ENCODE peak calls at places on chromosomes 5 and 9, in seven cellular contexts. J, E, N, T, V, M and W are unnamed samples. For H3K4me1, the result is how much of the 10 kb centered on the place peaks cover.

GRCh38 chr5:77637170-77638074 is 1.1 kb downstream of the OTP start:
- DNase-seq in J (no peak), E (no peak), N (no peak), T (no peak), V (no peak), M (no peak), W (no peak)

GRCh38 chr9:126295516-126295915 is 31.1 kb upstream of the MVB12B start:
- DNase-seq in J (no peak), E (no peak), N (no peak), T (no peak), V (no peak), M (no peak), W (no peak)

GRCh38 chr9:82975176-82975575 is 87.8 kb downstream of the RASEF start:
- DNase-seq in J (no peak), E (no peak), N (no peak), T (no peak), V (no peak), M (no peak), W (no peak)

GRCh38 chr5:71482132-71482531 is 26.7 kb downstream of the BDP1 start:
- DNase-seq in J (no peak), E (peak), N (no peak), T (no peak), V (no peak), M (peak), W (no peak)

GRCh38 chr5:90421136-90421535 is 11.6 kb upstream of the CETN3 start:
- DNase-seq in J (peak), E (peak), N (no peak), T (no peak), V (no peak), M (peak), W (no peak)

GRCh38 chr5:170218730-170219129 is 14.1 kb upstream of the C5orf58 start:
- DNase-seq in J (no peak), E (no peak), N (no peak), T (no peak), V (no peak), M (no peak), W (no peak)

GRCh38 chr9:113184509-113184908 is 33.7 kb downstream of the SLC31A2 start:
- DNase-seq in J (no peak), E (no peak), N (no peak), T (no peak), V (no peak), M (peak), W (no peak)

GRCh38 chr5:160463775-160464465 is 42.3 kb downstream of the PTTG1 start:
- DNase-seq in J (no peak), E (no peak), N (no peak), T (no peak), V (peak), M (peak), W (no peak)

GRCh38 chr9:91978739-91979414 is 28.8 kb upstream of the ROR2 start:
- DNase-seq in J (peak), E (peak), N (no peak), T (no peak), V (no peak), M (peak), W (no peak)

GRCh38 chr5:149640350-149640999 is 59.2 kb downstream of the ARHGEF37 start:
- DNase-seq in J (no peak), E (no peak), N (no peak), T (no peak), V (no peak), M (no peak), W (no peak)

GRCh38 chr5:153153086-153153485 is 337.4 kb upstream of the GRIA1 start:
- DNase-seq in J (no peak), E (no peak), N (no peak), T (no peak), V (no peak), M (no peak), W (no peak)

GRCh38 chr9:83959061-83959460 is 21.0 kb downstream of the HNRNPK start:
- DNase-seq in J (no peak), E (peak), N (no peak), T (no peak), V (no peak), M (peak), W (no peak)

GRCh38 chr9:90801507-90802289 is at the start of gene SYK:
- DNase-seq in J (peak), E (no peak), N (no peak), T (peak), V (peak), M (no peak), W (peak)

GRCh38 chr5:77172713-77173328 is 37.7 kb upstream of the PDE8B start:
- DNase-seq in J (no peak), E (peak), N (no peak), T (no peak), V (no peak), M (no peak), W (no peak)

GRCh38 chr5:171850354-171850947 is 64.8 kb downstream of the SMIM23 start:
- DNase-seq in J (no peak), E (peak), N (no peak), T (no peak), V (no peak), M (no peak), W (no peak)

GRCh38 chr9:89532478-89532877 is 34.6 kb upstream of the SEMA4D start:
- DNase-seq in J (peak), E (no peak), N (peak), T (no peak), V (no peak), M (no peak), W (no peak)

GRCh38 chr5:119655081-119655480 is 25.7 kb downstream of the FAM170A start:
- DNase-seq in J (no peak), E (no peak), N (no peak), T (no peak), V (no peak), M (no peak), W (no peak)

GRCh38 chr5:152542741-152543140 is 137.7 kb upstream of the NMUR2 start:
- DNase-seq in J (no peak), E (no peak), N (no peak), T (no peak), V (no peak), M (no peak), W (no peak)

GRCh38 chr5:112310746-112311145 is 108.3 kb downstream of the EPB41L4A start:
- DNase-seq in J (no peak), E (no peak), N (no peak), T (no peak), V (no peak), M (no peak), W (no peak)

GRCh38 chr5:170056561-170057267 is 49.0 kb upstream of the FOXI1 start:
- DNase-seq in J (no peak), E (no peak), N (peak), T (no peak), V (no peak), M (no peak), W (no peak)

GRCh38 chr5:93164690-93165089 is 416.3 kb downstream of the NR2F1-AS1 start:
- DNase-seq in J (no peak), E (peak), N (no peak), T (no peak), V (no peak), M (peak), W (no peak)

GRCh38 chr5:116881921-116882531 is 307.4 kb upstream of the SEMA6A start:
- DNase-seq in J (no peak), E (no peak), N (no peak), T (no peak), V (no peak), M (no peak), W (no peak)

GRCh38 chr5:1885777-1886633 is 3.3 kb upstream of the IRX4 start:
- DNase-seq in J (no peak), E (no peak), N (no peak), T (peak), V (no peak), M (no peak), W (no peak)

GRCh38 chr9:31185831-31186230 is 1198.6 kb upstream of the ACO1 start:
- DNase-seq in J (no peak), E (no peak), N (no peak), T (no peak), V (no peak), M (peak), W (no peak)

GRCh38 chr9:125996671-125997509 is 249.7 kb downstream of the PBX3 start:
- DNase-seq in J (no peak), E (no peak), N (no peak), T (peak), V (no peak), M (no peak), W (no peak)

GRCh38 chr9:95053611-95054440 is 263.7 kb downstream of the FANCC start:
- DNase-seq in J (no peak), E (no peak), N (no peak), T (no peak), V (no peak), M (peak), W (no peak)

GRCh38 chr5:55645304-55645703 is 66.8 kb downstream of the SLC38A9 start:
- DNase-seq in J (no peak), E (peak), N (no peak), T (no peak), V (no peak), M (peak), W (no peak)

GRCh38 chr5:174371600-174372094 is 326.1 kb downstream of the NSG2 start:
- DNase-seq in J (no peak), E (peak), N (no peak), T (no peak), V (no peak), M (no peak), W (no peak)

GRCh38 chr9:35519697-35520403 is 29.9 kb downstream of the RUSC2 start:
- DNase-seq in J (no peak), E (no peak), N (no peak), T (no peak), V (no peak), M (no peak), W (peak)

GRCh38 chr5:64637837-64638443 is 52.4 kb upstream of the SHISAL2B start:
- DNase-seq in J (no peak), E (peak), N (no peak), T (no peak), V (no peak), M (no peak), W (no peak)

GRCh38 chr9:70420267-70421019 is 6.0 kb upstream of the KLF9 start:
- DNase-seq in J (peak), E (peak), N (peak), T (peak), V (peak), M (peak), W (peak)

GRCh38 chr5:180138214-180138975 is 66.8 kb upstream of the RNF130 start:
- DNase-seq in J (no peak), E (no peak), N (peak), T (peak), V (no peak), M (no peak), W (peak)

GRCh38 chr5:9658726-9659125 is 28.6 kb upstream of the TAS2R1 start:
- DNase-seq in J (no peak), E (no peak), N (no peak), T (no peak), V (no peak), M (peak), W (no peak)

GRCh38 chr9:73371801-73372200 is 220.1 kb downstream of the ANXA1 start:
- DNase-seq in J (no peak), E (no peak), N (no peak), T (no peak), V (no peak), M (no peak), W (no peak)

GRCh38 chr5:62718368-62718767 is 139.7 kb downstream of the LRRC70 start:
- DNase-seq in J (no peak), E (peak), N (no peak), T (no peak), V (no peak), M (no peak), W (no peak)

GRCh38 chr9:121574771-121575519 is 75.3 kb upstream of the GGTA1 start:
- DNase-seq in J (no peak), E (no peak), N (no peak), T (peak), V (no peak), M (no peak), W (no peak)

GRCh38 chr9:120909904-120910303 is 16.7 kb downstream of the TRAF1 start:
- DNase-seq in J (no peak), E (no peak), N (no peak), T (no peak), V (no peak), M (no peak), W (peak)

GRCh38 chr9:126482361-126483044 is 131.2 kb upstream of the LMX1B start:
- DNase-seq in J (no peak), E (no peak), N (no peak), T (peak), V (no peak), M (peak), W (no peak)

DNA sequence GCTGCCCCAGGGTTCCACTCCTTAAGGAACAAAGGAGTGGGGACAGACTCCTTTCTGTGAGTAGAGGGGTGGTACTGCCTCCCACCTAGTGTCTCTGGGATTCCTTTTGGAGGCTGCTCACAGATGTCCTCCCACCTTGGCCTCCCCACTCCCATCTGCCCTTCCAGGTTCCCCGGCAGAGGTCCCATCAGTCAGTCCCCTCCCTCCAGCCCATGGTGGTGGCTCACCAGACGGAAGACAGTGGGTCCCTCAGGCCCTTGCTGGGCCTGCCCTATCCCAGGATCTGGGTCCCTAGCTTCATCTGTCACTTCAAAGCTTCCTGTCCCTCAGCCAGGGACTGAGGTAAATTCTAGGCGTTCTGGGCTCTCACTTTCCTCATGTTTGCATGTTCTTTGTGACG is 35.6 kb upstream of the NEK6 start:
- DNase-seq in J (no peak), E (no peak), N (no peak), T (peak), V (no peak), M (no peak), W (no peak)
- H3K4me1 ChIP-seq in J (half or more), E (under half), N (under half), T (under half), V (under half), M (under half), W (under half)

GRCh38 chr9:100170085-100170484 is 71.0 kb downstream of the INVS start:
- DNase-seq in J (no peak), E (no peak), N (no peak), T (no peak), V (no peak), M (peak), W (no peak)

GRCh38 chr9:100170556-100170955 is 71.5 kb downstream of the INVS start:
- DNase-seq in J (no peak), E (no peak), N (no peak), T (no peak), V (no peak), M (peak), W (no peak)

GRCh38 chr9:100167176-100167575 is 68.1 kb downstream of the INVS start:
- DNase-seq in J (no peak), E (no peak), N (no peak), T (no peak), V (no peak), M (peak), W (no peak)

DNA sequence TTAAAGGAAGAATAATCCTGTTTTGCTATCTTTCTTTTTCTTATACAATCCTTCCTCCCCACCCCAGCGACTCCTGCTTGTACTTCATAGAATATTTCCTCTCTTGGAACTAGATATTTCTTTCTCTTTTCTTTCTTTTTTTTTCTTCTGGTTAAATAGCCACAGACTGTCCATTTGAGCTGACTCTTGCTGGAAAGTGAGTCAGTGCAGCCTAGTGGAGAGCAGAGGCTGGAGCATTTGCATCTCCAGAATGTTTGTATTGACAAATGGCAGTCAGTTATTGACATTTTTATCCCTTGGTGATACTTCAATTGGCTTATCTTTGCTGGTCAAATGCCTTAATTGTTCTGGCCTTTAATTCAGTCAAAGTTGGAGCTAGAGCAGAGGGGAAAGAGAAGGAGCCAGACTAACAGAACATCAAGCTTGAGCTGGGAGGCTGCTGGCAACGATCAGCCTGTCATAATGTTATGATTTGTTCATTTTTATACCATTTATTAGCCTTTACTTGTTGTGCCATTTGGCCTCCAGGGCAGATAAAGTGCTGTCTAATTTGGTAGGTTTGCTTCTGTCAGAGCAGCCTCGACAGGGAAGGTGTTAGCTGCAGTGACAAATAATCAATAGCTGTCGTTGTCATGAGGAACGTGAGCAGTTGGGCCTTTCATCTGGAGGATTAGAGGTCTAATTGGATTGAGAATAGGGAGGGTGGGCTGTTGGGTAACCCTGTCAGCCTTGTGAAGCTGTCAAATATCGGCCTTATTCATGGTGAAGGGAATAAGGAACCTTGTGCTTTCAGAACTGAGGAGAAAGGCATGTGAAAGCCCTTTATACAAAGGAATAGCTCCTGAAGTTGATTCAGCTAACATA is 69.1 kb downstream of the INVS start:
- DNase-seq in J (no peak), E (no peak), N (no peak), T (no peak), V (no peak), M (peak), W (no peak)
- TF ChIP-seq CTCF in J (no peak), E (no peak), N (no peak), T (no peak), V (no peak), M (no peak), W (no peak)

DNA sequence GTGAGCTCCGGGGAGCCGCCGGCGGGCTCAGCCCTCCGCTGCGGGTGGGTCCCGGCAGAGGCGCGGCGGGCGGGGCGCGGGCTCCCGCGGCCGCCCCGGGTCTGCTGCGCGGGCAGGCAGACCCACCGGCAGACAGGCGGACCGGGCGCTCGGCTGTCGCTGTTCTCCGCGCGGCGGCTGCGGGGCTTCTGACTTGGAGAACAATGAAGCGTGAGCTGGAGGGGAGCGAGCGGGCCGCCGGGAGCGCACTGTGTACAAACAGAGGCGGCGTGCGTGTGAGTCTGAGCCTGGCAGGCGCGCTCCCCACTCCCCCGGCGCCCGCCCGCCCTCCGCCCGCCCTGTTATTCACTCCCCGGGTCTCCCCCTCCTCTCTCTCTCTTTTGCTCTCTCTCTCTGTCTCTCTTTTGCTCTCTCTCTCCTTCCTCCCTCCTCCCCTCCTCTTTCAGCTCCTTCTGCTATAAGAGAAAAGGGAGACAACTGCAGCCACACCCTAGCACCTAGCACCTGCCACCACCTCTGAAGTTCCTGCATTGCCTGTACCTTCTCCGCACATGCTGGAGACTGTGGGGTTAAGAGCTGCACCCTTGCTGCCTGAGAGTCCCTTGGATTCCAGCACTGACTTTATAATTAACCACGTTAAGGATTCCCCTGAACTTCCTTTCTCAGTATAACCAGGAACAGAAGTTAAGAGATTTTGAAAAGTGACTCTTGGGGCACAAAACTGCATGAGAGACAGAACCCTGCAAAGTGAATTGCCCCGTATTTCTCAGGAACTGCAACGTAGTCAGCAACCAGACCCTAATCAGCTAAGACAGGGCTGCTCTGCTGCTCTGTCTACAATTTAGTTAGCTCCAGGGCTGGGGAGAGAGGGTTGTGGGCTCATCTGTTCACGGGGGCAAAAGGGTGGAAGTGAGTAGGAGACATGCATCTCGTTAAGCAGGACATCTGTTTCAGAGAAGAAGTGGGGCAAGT is at the start of gene EDIL3:
- DNase-seq in J (no peak), E (peak), N (no peak), T (no peak), V (no peak), M (peak), W (no peak)
- H3K4me3 ChIP-seq in J (peak), E (peak), N (peak), T (peak), V (peak), M (peak), W (peak)

GRCh38 chr9:128550770-128551651 is 1.4 kb upstream of the SPTAN1 start:
- DNase-seq in J (no peak), E (no peak), N (no peak), T (peak), V (no peak), M (peak), W (peak)

GRCh38 chr9:128551652-128552152 is 685 bp upstream of the SPTAN1 start:
- DNase-seq in J (no peak), E (no peak), N (no peak), T (no peak), V (no peak), M (no peak), W (no peak)

GRCh38 chr9:128552744-128553221 is 396 bp downstream of the SPTAN1 start:
- DNase-seq in J (peak), E (peak), N (peak), T (peak), V (peak), M (no peak), W (peak)

GRCh38 chr9:128553695-128554094 is 1.3 kb downstream of the SPTAN1 start:
- DNase-seq in J (no peak), E (peak), N (no peak), T (no peak), V (no peak), M (peak), W (no peak)

GRCh38 chr9:128552153-128552743 is at the start of gene SPTAN1:
- DNase-seq in J (peak), E (peak), N (peak), T (peak), V (peak), M (peak), W (peak)
- H3K4me1 ChIP-seq in J (under half), E (under half), N (half or more), T (under half), V (under half), M (under half), W (under half)

GRCh38 chr5:94968507-94969095 is 316.3 kb downstream of the MCTP1 start:
- DNase-seq in J (no peak), E (peak), N (no peak), T (no peak), V (peak), M (peak), W (no peak)
- TF ChIP-seq CTCF in J (peak), E (peak), N (no peak), T (peak), V (peak), M (peak), W (peak)